ENCODE peak calls at places on chromosomes 11 and 22, in seven cellular contexts. U is NCI-H460; Z is T-cell; T is activated CD4-positive, alpha-beta T cell treated with anti-CD3 and anti-CD28 coated beads for 24 hours; B is AG09309; Q is G401; X is cardiac muscle cell. M is an unnamed sample.

GRCh38 chr11:110366234-110366633 is 63.5 kb upstream of the FDX1 start:
- DNase-seq in B (no peak), U (no peak), Q (no peak), X (peak), T (no peak), Z (no peak), M (no peak)

GRCh38 chr11:111833524-111833923 is 37.9 kb downstream of the ALG9 start:
- DNase-seq in U (no peak), Z (no peak), B (no peak), X (peak), T (no peak), Q (peak), M (no peak)

GRCh38 chr22:30217698-30218565 is 28.6 kb downstream of the LIF start:
- DNase-seq in B (no peak), X (no peak), Z (no peak), T (no peak), U (no peak), Q (peak), M (no peak)

GRCh38 chr11:130249371-130249770 is 65.3 kb downstream of the ZBTB44 start:
- DNase-seq in T (no peak), U (no peak), X (no peak), B (no peak), Z (no peak), Q (no peak), M (no peak)

GRCh38 chr11:33753304-33753703 is 17.1 kb upstream of the CD59 start:
- DNase-seq in X (peak), B (no peak), Z (no peak), T (no peak), Q (no peak), U (no peak), M (no peak)

GRCh38 chr22:46107089-46107664 is 43.1 kb upstream of the PPARA start:
- DNase-seq in U (no peak), T (no peak), X (no peak), Z (no peak), Q (peak), B (no peak), M (no peak)

GRCh38 chr11:43243901-43244300 is 67.9 kb upstream of the API5 start:
- DNase-seq in U (no peak), T (no peak), X (no peak), Z (no peak), B (no peak), Q (no peak), M (no peak)

GRCh38 chr22:28894793-28895192 is 11.4 kb downstream of the ZNRF3 start:
- DNase-seq in X (no peak), Z (no peak), Q (no peak), U (no peak), B (no peak), T (no peak), M (no peak)

GRCh38 chr11:72668645-72669347 is 5.4 kb downstream of the PDE2A start:
- DNase-seq in B (no peak), U (no peak), T (peak), X (no peak), Q (no peak), Z (no peak), M (no peak)

GRCh38 chr22:37684803-37685615 is 1.1 kb upstream of the NOL12 start:
- DNase-seq in T (no peak), X (no peak), Z (no peak), U (no peak), B (no peak), Q (no peak), M (no peak)

GRCh38 chr11:15826008-15826650 is 530.2 kb downstream of the SOX6 start:
- DNase-seq in Z (no peak), T (no peak), B (no peak), Q (no peak), U (no peak), X (no peak), M (no peak)

GRCh38 chr22:20319041-20319744 is 667 bp downstream of the DGCR6L start:
- DNase-seq in U (no peak), X (no peak), B (no peak), T (no peak), Z (no peak), Q (peak), M (no peak)

GRCh38 chr11:82939456-82939855 is 37.9 kb downstream of the DDIAS start:
- DNase-seq in Q (no peak), T (no peak), B (no peak), Z (no peak), X (no peak), U (no peak), M (no peak)

GRCh38 chr11:119493712-119494111 is 70.7 kb upstream of the THY1 start:
- DNase-seq in B (no peak), U (no peak), X (peak), T (no peak), Q (peak), Z (no peak), M (no peak)

GRCh38 chr11:83168756-83169155 is 11.8 kb downstream of the PCF11 start:
- DNase-seq in X (no peak), Q (no peak), T (no peak), U (no peak), B (no peak), Z (no peak), M (no peak)

GRCh38 chr11:73141031-73141308 is 1.1 kb downstream of the FCHSD2 start:
- DNase-seq in T (no peak), Q (peak), X (no peak), B (no peak), Z (no peak), U (no peak), M (no peak)

GRCh38 chr11:79466411-79466810 is 25.6 kb upstream of the TENM4 start:
- DNase-seq in B (peak), Z (no peak), U (no peak), T (no peak), Q (no peak), X (peak), M (no peak)

GRCh38 chr22:21937821-21938070 is 14.9 kb downstream of the PPM1F start:
- DNase-seq in U (no peak), B (peak), T (no peak), X (no peak), Z (no peak), Q (no peak), M (no peak)

GRCh38 chr11:62443390-62444201 is 24.8 kb downstream of the SCGB1A1 start:
- DNase-seq in U (no peak), Z (no peak), Q (no peak), B (no peak), X (peak), T (no peak), M (no peak)

GRCh38 chr22:48943567-48944432 is 883.9 kb downstream of the BRD1 start:
- DNase-seq in B (no peak), U (peak), X (no peak), Q (peak), Z (no peak), T (no peak), M (no peak)

GRCh38 chr22:25085930-25086901 is 113.4 kb upstream of the CRYBB3 start:
- DNase-seq in X (peak), U (no peak), B (no peak), Z (no peak), T (peak), Q (no peak), M (no peak)

GRCh38 chr11:95338430-95338991 is 107.5 kb upstream of the SESN3 start:
- DNase-seq in U (no peak), T (no peak), Z (no peak), B (no peak), Q (peak), X (peak), M (no peak)